ENCODE peak calls at places on chromosomes 5 and 9, in eight cellular contexts. One of them, this sample, is unnamed.

GRCh38 chr5:53343187-53343586 is 137.2 kb upstream of the FST start:
- DNase-seq in spleen: no peak
- DNase-seq in stomach: no peak
- DNase-seq in breast epithelium: no peak
- DNase-seq in GM23338: no peak
- DNase-seq in prostate gland: no peak
- DNase-seq in SK-N-MC: no peak
- DNase-seq in HepG2: no peak
- DNase-seq in this sample: no peak

GRCh38 chr5:93874080-93874479 is 132.7 kb upstream of the POU5F2 start:
- DNase-seq in GM23338: peak; percentile 14
- DNase-seq in prostate gland: no peak
- DNase-seq in SK-N-MC: no peak
- DNase-seq in HepG2: no peak
- DNase-seq in breast epithelium: no peak
- DNase-seq in stomach: no peak
- DNase-seq in spleen: no peak
- DNase-seq in this sample: no peak

GRCh38 chr5:125410501-125411162 is 664.2 kb upstream of the ZNF608 start:
- DNase-seq in stomach: no peak
- DNase-seq in breast epithelium: no peak
- DNase-seq in prostate gland: no peak
- DNase-seq in SK-N-MC: no peak
- DNase-seq in GM23338: no peak
- DNase-seq in HepG2: no peak
- DNase-seq in spleen: no peak
- DNase-seq in this sample: no peak

GRCh38 chr9:95143591-95144561 is 173.6 kb downstream of the FANCC start:
- DNase-seq in prostate gland: peak; percentile 71
- DNase-seq in HepG2: peak; percentile 62
- DNase-seq in breast epithelium: peak; percentile 67
- DNase-seq in SK-N-MC: no peak
- DNase-seq in GM23338: no peak
- DNase-seq in spleen: no peak
- DNase-seq in stomach: peak; percentile 60
- DNase-seq in this sample: peak; percentile 97

GRCh38 chr5:155049569-155050383 is 36.2 kb downstream of the KIF4B start:
- DNase-seq in spleen: no peak
- DNase-seq in SK-N-MC: peak; percentile 99
- DNase-seq in HepG2: peak; percentile 4
- DNase-seq in breast epithelium: no peak
- DNase-seq in stomach: no peak
- DNase-seq in prostate gland: no peak
- DNase-seq in GM23338: peak; percentile 76
- DNase-seq in this sample: no peak

GRCh38 chr9:91253488-91253887 is 108.2 kb downstream of the AUH start:
- DNase-seq in SK-N-MC: no peak
- DNase-seq in breast epithelium: no peak
- DNase-seq in stomach: no peak
- DNase-seq in GM23338: peak; percentile 41
- DNase-seq in prostate gland: no peak
- DNase-seq in HepG2: peak; percentile 7
- DNase-seq in spleen: no peak
- DNase-seq in this sample: no peak

GRCh38 chr9:21609506-21609905 is 127.4 kb upstream of the IFNE start:
- DNase-seq in stomach: no peak
- DNase-seq in prostate gland: no peak
- DNase-seq in HepG2: no peak
- DNase-seq in SK-N-MC: no peak
- DNase-seq in spleen: no peak
- DNase-seq in GM23338: no peak
- DNase-seq in breast epithelium: no peak
- DNase-seq in this sample: no peak

GRCh38 chr5:169171495-169171894 is 129.4 kb downstream of the SLIT3 start:
- DNase-seq in stomach: no peak
- DNase-seq in prostate gland: no peak
- DNase-seq in GM23338: peak; percentile 43
- DNase-seq in HepG2: no peak
- DNase-seq in SK-N-MC: no peak
- DNase-seq in spleen: no peak
- DNase-seq in breast epithelium: no peak
- DNase-seq in this sample: no peak

GRCh38 chr5:107484261-107484660 is 186.5 kb downstream of the EFNA5 start:
- DNase-seq in prostate gland: no peak
- DNase-seq in HepG2: no peak
- DNase-seq in spleen: no peak
- DNase-seq in GM23338: no peak
- DNase-seq in stomach: no peak
- DNase-seq in SK-N-MC: no peak
- DNase-seq in breast epithelium: no peak
- DNase-seq in this sample: no peak

GRCh38 chr9:91178281-91179236 is 183.2 kb downstream of the AUH start:
- DNase-seq in prostate gland: no peak
- DNase-seq in GM23338: no peak
- DNase-seq in HepG2: no peak
- DNase-seq in stomach: peak; percentile 26
- DNase-seq in breast epithelium: no peak
- DNase-seq in spleen: peak; percentile 75
- DNase-seq in SK-N-MC: no peak
- DNase-seq in this sample: no peak

GRCh38 chr5:141491323-141492167 is 2.7 kb downstream of the PCDHGC5 start:
- DNase-seq in HepG2: no peak
- DNase-seq in stomach: no peak
- DNase-seq in spleen: no peak
- DNase-seq in GM23338: peak; percentile 75
- DNase-seq in SK-N-MC: no peak
- DNase-seq in breast epithelium: no peak
- DNase-seq in prostate gland: no peak
- DNase-seq in this sample: no peak

GRCh38 chr5:1437452-1437851 is 7.8 kb downstream of the SLC6A3 start:
- DNase-seq in HepG2: peak; percentile 41
- DNase-seq in stomach: peak; percentile 27
- DNase-seq in GM23338: peak; percentile 58
- DNase-seq in prostate gland: no peak
- DNase-seq in spleen: no peak
- DNase-seq in SK-N-MC: no peak
- DNase-seq in breast epithelium: no peak
- DNase-seq in this sample: no peak

GRCh38 chr9:27539479-27540441 is 10.1 kb upstream of the MOB3B start:
- DNase-seq in breast epithelium: no peak
- DNase-seq in spleen: no peak
- DNase-seq in HepG2: peak; percentile 55
- DNase-seq in GM23338: no peak
- DNase-seq in prostate gland: peak; percentile 44
- DNase-seq in SK-N-MC: no peak
- DNase-seq in stomach: no peak
- DNase-seq in this sample: peak; percentile 83

GRCh38 chr5:74009502-74009901 is 383.5 kb downstream of the ARHGEF28 start:
- DNase-seq in breast epithelium: no peak
- DNase-seq in spleen: no peak
- DNase-seq in SK-N-MC: no peak
- DNase-seq in prostate gland: no peak
- DNase-seq in GM23338: no peak
- DNase-seq in HepG2: no peak
- DNase-seq in stomach: no peak
- DNase-seq in this sample: no peak

GRCh38 chr5:126106032-126106431 is 317.2 kb upstream of the GRAMD2B start:
- DNase-seq in stomach: no peak
- DNase-seq in breast epithelium: no peak
- DNase-seq in SK-N-MC: no peak
- DNase-seq in spleen: no peak
- DNase-seq in GM23338: no peak
- DNase-seq in prostate gland: no peak
- DNase-seq in HepG2: no peak
- DNase-seq in this sample: no peak

GRCh38 chr5:177094224-177095087 is 7.7 kb downstream of the FGFR4 start:
- DNase-seq in spleen: no peak
- DNase-seq in stomach: peak; percentile 65
- DNase-seq in SK-N-MC: no peak
- DNase-seq in breast epithelium: peak; percentile 72
- DNase-seq in HepG2: peak; percentile 86
- DNase-seq in GM23338: no peak
- DNase-seq in prostate gland: no peak
- DNase-seq in this sample: peak; percentile 96

GRCh38 chr5:112109331-112109993 is 309.6 kb downstream of the EPB41L4A start:
- DNase-seq in GM23338: peak; percentile 56
- DNase-seq in SK-N-MC: no peak
- DNase-seq in stomach: peak; percentile 61
- DNase-seq in prostate gland: no peak
- DNase-seq in spleen: no peak
- DNase-seq in breast epithelium: no peak
- DNase-seq in HepG2: no peak
- DNase-seq in this sample: peak; percentile 73

GRCh38 chr5:169098331-169099121 is 202.4 kb downstream of the SLIT3 start:
- DNase-seq in breast epithelium: no peak
- DNase-seq in HepG2: no peak
- DNase-seq in GM23338: peak; percentile 25
- DNase-seq in prostate gland: no peak
- DNase-seq in spleen: no peak
- DNase-seq in stomach: no peak
- DNase-seq in SK-N-MC: no peak
- DNase-seq in this sample: no peak

GRCh38 chr5:95949810-95950209 is 11.8 kb downstream of the ELL2 start:
- DNase-seq in breast epithelium: no peak
- DNase-seq in HepG2: no peak
- DNase-seq in prostate gland: no peak
- DNase-seq in SK-N-MC: no peak
- DNase-seq in stomach: no peak
- DNase-seq in spleen: no peak
- DNase-seq in GM23338: no peak
- DNase-seq in this sample: no peak

DNA sequence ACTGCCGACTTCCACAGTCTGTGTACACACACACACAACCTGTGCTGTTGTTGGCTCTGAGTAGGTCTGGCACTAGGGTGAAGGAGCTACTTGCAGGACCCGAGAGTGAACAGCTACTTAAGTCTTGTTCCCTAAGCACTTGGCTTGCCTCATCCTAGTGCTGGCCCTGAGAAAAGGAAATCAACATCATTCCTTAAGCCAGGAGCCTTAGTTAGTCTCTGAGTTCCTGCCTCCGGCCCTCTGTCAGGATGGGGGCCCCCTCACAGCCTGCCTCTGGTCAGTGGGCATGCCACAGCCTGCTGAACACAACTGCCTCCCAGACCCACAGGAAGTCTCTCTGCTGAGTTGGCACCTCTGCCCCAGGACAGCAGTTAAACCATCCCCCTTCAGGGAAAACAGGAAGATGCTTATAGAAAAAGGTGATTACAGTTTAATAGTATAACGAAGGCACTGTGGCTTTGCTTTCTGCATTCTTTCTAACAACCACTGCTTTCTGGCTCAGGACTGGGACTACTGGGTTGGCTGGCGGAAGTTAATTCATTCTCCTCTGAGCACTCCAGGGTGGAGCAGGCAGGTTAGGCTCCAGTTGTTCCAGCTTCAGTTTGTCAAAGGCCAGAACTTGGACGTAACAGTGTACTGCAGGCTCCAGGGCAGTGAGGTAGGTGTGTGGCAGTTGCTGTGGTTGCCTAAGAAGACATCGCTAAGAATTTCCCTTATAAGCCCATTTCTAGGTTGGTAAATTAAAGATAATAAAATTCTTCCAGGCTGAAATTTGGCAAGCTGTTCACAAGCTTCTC is 2.8 kb downstream of the MAMDC2 start:
- DNase-seq in stomach: no peak
- DNase-seq in spleen: no peak
- DNase-seq in HepG2: no peak
- DNase-seq in prostate gland: peak; percentile 22
- DNase-seq in SK-N-MC: no peak
- DNase-seq in breast epithelium: no peak
- DNase-seq in GM23338: no peak
- DNase-seq in this sample: peak; percentile 79
- TF ChIP-seq POLR2AphosphoS5 in stomach: no peak
- TF ChIP-seq POLR2AphosphoS5 in spleen: no peak
- TF ChIP-seq POLR2AphosphoS5 in HepG2: no peak
- TF ChIP-seq POLR2AphosphoS5 in prostate gland: peak; percentile 5
- TF ChIP-seq POLR2AphosphoS5 in SK-N-MC: no peak
- TF ChIP-seq POLR2AphosphoS5 in breast epithelium: no peak
- TF ChIP-seq POLR2AphosphoS5 in GM23338: no peak
- TF ChIP-seq POLR2AphosphoS5 in this sample: peak; percentile 54

GRCh38 chr5:33410221-33410620 is 30.5 kb upstream of the TARS1 start:
- DNase-seq in SK-N-MC: no peak
- DNase-seq in stomach: no peak
- DNase-seq in HepG2: no peak
- DNase-seq in breast epithelium: no peak
- DNase-seq in spleen: no peak
- DNase-seq in GM23338: no peak
- DNase-seq in prostate gland: no peak
- DNase-seq in this sample: no peak
- H3K4me3 ChIP-seq in SK-N-MC: no peak overlapping the region
- H3K4me3 ChIP-seq in stomach: no peak overlapping the region
- H3K4me3 ChIP-seq in HepG2: peak overlapping the region; percentile 2
- H3K4me3 ChIP-seq in breast epithelium: no peak overlapping the region
- H3K4me3 ChIP-seq in spleen: no peak overlapping the region
- H3K4me3 ChIP-seq in GM23338: no peak overlapping the region
- H3K4me3 ChIP-seq in prostate gland: no peak overlapping the region
- H3K4me3 ChIP-seq in this sample: no peak overlapping the region

GRCh38 chr9:108813951-108814601 is 41.7 kb downstream of the ACTL7B start:
- DNase-seq in stomach: no peak
- DNase-seq in breast epithelium: no peak
- DNase-seq in HepG2: peak; percentile 58
- DNase-seq in GM23338: peak; percentile 38
- DNase-seq in spleen: no peak
- DNase-seq in prostate gland: no peak
- DNase-seq in SK-N-MC: no peak
- DNase-seq in this sample: no peak
- TF ChIP-seq POLR2AphosphoS5 in stomach: no peak
- TF ChIP-seq POLR2AphosphoS5 in breast epithelium: no peak
- TF ChIP-seq POLR2AphosphoS5 in HepG2: no peak
- TF ChIP-seq POLR2AphosphoS5 in GM23338: no peak
- TF ChIP-seq POLR2AphosphoS5 in spleen: no peak
- TF ChIP-seq POLR2AphosphoS5 in prostate gland: no peak
- TF ChIP-seq POLR2AphosphoS5 in SK-N-MC: no peak
- TF ChIP-seq POLR2AphosphoS5 in this sample: no peak

DNA sequence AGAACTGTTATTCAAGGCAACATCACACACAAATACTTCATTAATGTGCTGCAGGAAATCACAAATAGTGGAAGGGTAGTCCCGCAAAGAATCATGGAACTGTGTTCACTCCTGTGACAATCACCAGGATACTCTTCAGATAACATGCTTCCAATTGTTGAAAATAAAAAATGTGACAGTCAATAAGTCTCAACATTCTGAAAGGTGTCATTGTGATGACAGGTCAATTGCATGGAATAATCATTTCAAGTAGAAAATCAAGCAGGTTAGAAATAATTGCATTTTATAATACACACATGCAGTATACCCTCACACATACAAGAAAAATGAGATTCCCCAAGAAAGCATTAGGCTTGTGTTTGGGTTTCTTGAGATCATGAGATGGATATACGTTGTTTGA is 46.4 kb upstream of the ISL1 start:
- DNase-seq in GM23338: no peak
- DNase-seq in stomach: no peak
- DNase-seq in prostate gland: no peak
- DNase-seq in SK-N-MC: no peak
- DNase-seq in spleen: no peak
- DNase-seq in breast epithelium: no peak
- DNase-seq in HepG2: no peak
- DNase-seq in this sample: no peak
- H3K4me3 ChIP-seq in GM23338: no peak overlapping the region
- H3K4me3 ChIP-seq in stomach: no peak overlapping the region
- H3K4me3 ChIP-seq in prostate gland: no peak overlapping the region
- H3K4me3 ChIP-seq in SK-N-MC: no peak overlapping the region
- H3K4me3 ChIP-seq in spleen: no peak overlapping the region
- H3K4me3 ChIP-seq in breast epithelium: no peak overlapping the region
- H3K4me3 ChIP-seq in HepG2: no peak overlapping the region
- H3K4me3 ChIP-seq in this sample: no peak overlapping the region

GRCh38 chr5:83510199-83510730 is 38.7 kb downstream of the VCAN start:
- DNase-seq in spleen: no peak
- DNase-seq in stomach: no peak
- DNase-seq in SK-N-MC: no peak
- DNase-seq in GM23338: no peak
- DNase-seq in breast epithelium: no peak
- DNase-seq in prostate gland: no peak
- DNase-seq in HepG2: no peak
- DNase-seq in this sample: no peak
- TF ChIP-seq POLR2AphosphoS5 in spleen: no peak
- TF ChIP-seq POLR2AphosphoS5 in stomach: no peak
- TF ChIP-seq POLR2AphosphoS5 in SK-N-MC: no peak
- TF ChIP-seq POLR2AphosphoS5 in GM23338: no peak
- TF ChIP-seq POLR2AphosphoS5 in breast epithelium: no peak
- TF ChIP-seq POLR2AphosphoS5 in prostate gland: no peak
- TF ChIP-seq POLR2AphosphoS5 in HepG2: no peak
- TF ChIP-seq POLR2AphosphoS5 in this sample: no peak